ENCODE peak calls at places on chromosomes 3 and 15, in nine cellular contexts. C, W, A, D, U, G, V, N and Y are unnamed samples.

GRCh38 chr15:55574096-55574495 is 14.0 kb downstream of the PYGO1 start:
- ATAC-seq in C (no peak), W (no peak), A (no peak), D (no peak), U (no peak), G (no peak), V (no peak), N (no peak), Y (no peak)

GRCh38 chr3:198106265-198106664 is 146.2 kb downstream of the LMLN start:
- ATAC-seq in C (no peak), W (no peak), A (no peak), D (no peak), U (no peak), G (no peak), V (no peak), N (no peak), Y (no peak)

GRCh38 chr3:197325773-197326172 is 27.4 kb upstream of the DLG1 start:
- ATAC-seq in C (no peak), W (no peak), A (no peak), D (peak; percentile 31), U (no peak), G (no peak), V (no peak), N (no peak), Y (no peak)

GRCh38 chr3:165796701-165797100 is 40.5 kb downstream of the BCHE start:
- ATAC-seq in C (peak; percentile 31), W (no peak), A (no peak), D (no peak), U (no peak), G (no peak), V (no peak), N (no peak), Y (no peak)

GRCh38 chr3:190361791-190362190 is 26.2 kb upstream of the CLDN16 start:
- ATAC-seq in C (no peak), W (no peak), A (no peak), D (no peak), U (no peak), G (no peak), V (no peak), N (no peak), Y (no peak)

GRCh38 chr15:63019539-63020109 is 22.9 kb upstream of the TPM1 start:
- ATAC-seq in C (no peak), W (peak; percentile 89), A (peak; percentile 44), D (no peak), U (no peak), G (no peak), V (peak; percentile 93), N (no peak), Y (no peak)

GRCh38 chr3:104101736-104102135 is 1265.0 kb upstream of the ALCAM start:
- ATAC-seq in C (no peak), W (no peak), A (no peak), D (no peak), U (no peak), G (no peak), V (peak; percentile 23), N (no peak), Y (no peak)

GRCh38 chr15:43270676-43271306 is 4.1 kb upstream of the TGM5 start:
- ATAC-seq in C (peak; percentile 65), W (no peak), A (no peak), D (no peak), U (peak; percentile 64), G (no peak), V (no peak), N (peak; percentile 63), Y (peak; percentile 96)

GRCh38 chr3:23626442-23626841 is 179.3 kb upstream of the UBE2E1 start:
- ATAC-seq in C (no peak), W (no peak), A (no peak), D (no peak), U (no peak), G (no peak), V (no peak), N (no peak), Y (no peak)

GRCh38 chr3:51722362-51722761 is 15.5 kb downstream of the GRM2 start:
- ATAC-seq in C (no peak), W (peak; percentile 28), A (no peak), D (peak; percentile 42), U (peak; percentile 28), G (no peak), V (no peak), N (peak; percentile 35), Y (no peak)

GRCh38 chr15:66647358-66647757 is 54.7 kb upstream of the SMAD6 start:
- ATAC-seq in C (no peak), W (no peak), A (no peak), D (no peak), U (no peak), G (peak; percentile 48), V (peak; percentile 49), N (no peak), Y (no peak)

GRCh38 chr3:107767897-107768605 is 245.3 kb downstream of the BBX start:
- ATAC-seq in C (no peak), W (no peak), A (peak; percentile 28), D (no peak), U (no peak), G (no peak), V (no peak), N (no peak), Y (no peak)

GRCh38 chr3:4740397-4741105 is 238.7 kb upstream of the BHLHE40 start:
- ATAC-seq in C (no peak), W (no peak), A (peak; percentile 32), D (no peak), U (no peak), G (peak; percentile 58), V (no peak), N (no peak), Y (no peak)

GRCh38 chr3:87088984-87089841 is 98.3 kb upstream of the VGLL3 start:
- ATAC-seq in C (peak; percentile 75), W (no peak), A (peak; percentile 92), D (peak; percentile 48), U (peak; percentile 17), G (peak; percentile 96), V (peak; percentile 79), N (peak; percentile 42), Y (peak; percentile 51)

GRCh38 chr3:60514866-60515265 is 736.4 kb downstream of the FHIT start:
- ATAC-seq in C (no peak), W (no peak), A (peak; percentile 25), D (no peak), U (no peak), G (no peak), V (no peak), N (no peak), Y (peak; percentile 38)

GRCh38 chr3:149042766-149043386 is 43.5 kb downstream of the HLTF start:
- ATAC-seq in C (peak; percentile 94), W (no peak), A (no peak), D (peak; percentile 91), U (peak; percentile 93), G (no peak), V (peak; percentile 63), N (peak; percentile 91), Y (no peak)